ENCODE peak calls at places on chromosomes 1 and 21, in seven cellular contexts. R is fibroblast of pulmonary artery, K is fibroblast of mammary gland, W is kidney, N is stomach, X is fibroblast of lung, Q is HAP-1. B is an unnamed sample.

GRCh38 chr1:199460933-199461332 is 566.6 kb upstream of the NR5A2 start:
- DNase-seq in R (peak), K (no peak), W (no peak), N (no peak), X (peak), Q (no peak), B (no peak)

GRCh38 chr1:84847253-84848247 is 45.5 kb downstream of the LPAR3 start:
- DNase-seq in R (peak), K (peak), W (peak), N (peak), X (peak), Q (peak), B (no peak)

GRCh38 chr1:71351438-71351837 is 270.6 kb upstream of the ZRANB2 start:
- DNase-seq in R (peak), K (peak), W (no peak), N (no peak), X (peak), Q (no peak), B (no peak)

GRCh38 chr21:33232640-33233039 is 2.9 kb downstream of the IFNAR2 start:
- DNase-seq in R (peak), K (no peak), W (no peak), N (no peak), X (no peak), Q (no peak), B (no peak)

GRCh38 chr1:60342569-60342968 is 269.0 kb upstream of the C1orf87 start:
- DNase-seq in R (no peak), K (no peak), W (no peak), N (no peak), X (no peak), Q (no peak), B (no peak)

GRCh38 chr1:12757836-12758235 is 11.8 kb downstream of the CFAP107 start:
- DNase-seq in R (no peak), K (no peak), W (no peak), N (no peak), X (no peak), Q (no peak), B (no peak)

GRCh38 chr1:155124503-155125463 is 2.9 kb upstream of the EFNA1 start:
- DNase-seq in R (peak), K (no peak), W (peak), N (peak), X (peak), Q (no peak), B (no peak)

GRCh38 chr1:13751458-13751871 is 51.5 kb downstream of the PRDM2 start:
- DNase-seq in R (no peak), K (no peak), W (no peak), N (no peak), X (no peak), Q (no peak), B (no peak)

GRCh38 chr1:39238476-39238875 is 34.0 kb downstream of the MACF1 start:
- DNase-seq in R (peak), K (peak), W (no peak), N (no peak), X (peak), Q (no peak), B (no peak)

GRCh38 chr1:967466-968343 is 1.4 kb downstream of the PLEKHN1 start:
- DNase-seq in R (no peak), K (no peak), W (no peak), N (no peak), X (no peak), Q (no peak), B (no peak)

GRCh38 chr1:205354259-205354904 is 2.3 kb downstream of the KLHDC8A start:
- DNase-seq in R (peak), K (peak), W (no peak), N (peak), X (peak), Q (peak), B (no peak)

GRCh38 chr1:228988655-228989054 is 253.4 kb downstream of the RHOU start:
- DNase-seq in R (no peak), K (peak), W (no peak), N (no peak), X (peak), Q (no peak), B (no peak)

GRCh38 chr1:200934676-200935245 is 40.1 kb downstream of the INAVA start:
- DNase-seq in R (no peak), K (no peak), W (no peak), N (no peak), X (no peak), Q (no peak), B (no peak)

GRCh38 chr1:244102471-244102870 is 51.4 kb downstream of the ZBTB18 start:
- DNase-seq in R (no peak), K (no peak), W (no peak), N (no peak), X (no peak), Q (no peak), B (no peak)

GRCh38 chr1:6570066-6570465 is 9.7 kb upstream of the ZBTB48 start:
- DNase-seq in R (no peak), K (no peak), W (no peak), N (no peak), X (no peak), Q (no peak), B (no peak)

GRCh38 chr21:36508948-36509347 is 29.0 kb upstream of the CLDN14 start:
- DNase-seq in R (no peak), K (no peak), W (no peak), N (no peak), X (no peak), Q (no peak), B (no peak)

GRCh38 chr1:24437631-24438396 is 22.2 kb downstream of the NIPAL3 start:
- DNase-seq in R (peak), K (peak), W (no peak), N (no peak), X (no peak), Q (no peak), B (no peak)

GRCh38 chr1:119617751-119618691 is 30.0 kb downstream of the ZNF697 start:
- DNase-seq in R (peak), K (peak), W (no peak), N (peak), X (peak), Q (no peak), B (no peak)

GRCh38 chr1:1206376-1207253 is at the start of gene TNFRSF18:
- DNase-seq in R (no peak), K (no peak), W (peak), N (peak), X (peak), Q (no peak), B (no peak)

GRCh38 chr1:937521-937920 is 13.8 kb downstream of the SAMD11 start:
- DNase-seq in R (no peak), K (no peak), W (no peak), N (no peak), X (no peak), Q (no peak), B (no peak)

GRCh38 chr21:31974454-31974985 is 101.7 kb downstream of the HUNK start:
- DNase-seq in R (no peak), K (no peak), W (no peak), N (peak), X (no peak), Q (no peak), B (no peak)

GRCh38 chr1:16905112-16905855 is 9.5 kb downstream of the RNU1-2 start:
- DNase-seq in R (peak), K (peak), W (peak), N (no peak), X (peak), Q (peak), B (no peak)

GRCh38 chr1:52697795-52698674 is at the start of gene COA7:
- DNase-seq in R (peak), K (peak), W (peak), N (peak), X (peak), Q (peak), B (no peak)

GRCh38 chr21:29182674-29183073 is 52.2 kb downstream of the MAP3K7CL start:
- DNase-seq in R (no peak), K (no peak), W (no peak), N (no peak), X (no peak), Q (no peak), B (no peak)

GRCh38 chr21:29184047-29184446 is 53.6 kb downstream of the MAP3K7CL start:
- DNase-seq in R (no peak), K (no peak), W (no peak), N (no peak), X (no peak), Q (no peak), B (no peak)

GRCh38 chr21:29179503-29179902 is 49.1 kb downstream of the MAP3K7CL start:
- DNase-seq in R (no peak), K (no peak), W (no peak), N (no peak), X (no peak), Q (no peak), B (no peak)

GRCh38 chr21:29178936-29179335 is 48.5 kb downstream of the MAP3K7CL start:
- DNase-seq in R (no peak), K (no peak), W (no peak), N (no peak), X (no peak), Q (no peak), B (no peak)

DNA sequence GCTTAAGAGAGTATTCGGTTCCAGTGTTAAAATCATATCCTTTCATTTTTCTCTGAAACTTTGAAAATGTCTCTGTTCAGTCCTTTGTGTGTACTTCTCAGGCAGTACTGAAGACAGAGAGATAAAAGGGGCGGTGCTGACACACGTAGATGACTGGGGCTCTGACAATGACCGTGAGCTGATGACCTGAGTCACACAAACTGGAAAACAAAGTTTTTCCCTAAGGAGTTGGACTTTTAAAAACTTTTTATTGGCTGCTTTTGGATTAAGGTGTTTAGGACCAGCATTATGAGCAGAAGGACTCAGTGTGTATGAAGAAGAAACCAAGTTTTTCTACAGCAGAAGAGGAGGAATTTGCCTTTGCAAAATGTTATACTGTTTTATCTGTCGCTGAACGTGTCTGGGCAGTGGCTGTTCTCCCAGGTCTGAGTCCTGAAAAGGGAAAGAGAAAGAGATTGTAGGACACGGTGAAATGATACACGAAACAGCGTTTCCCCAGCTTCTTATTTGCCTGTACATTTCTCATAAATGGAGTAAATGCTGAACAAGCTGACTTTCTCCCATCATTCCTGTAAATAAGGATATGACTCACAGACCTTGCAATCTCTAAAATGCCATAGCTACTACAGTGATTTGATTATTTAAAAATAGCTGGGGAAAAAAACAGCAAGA is 51.5 kb downstream of the MAP3K7CL start:
- DNase-seq in R (peak), K (peak), W (no peak), N (no peak), X (peak), Q (no peak), B (no peak)
- H3K4me3 ChIP-seq in R (peak), K (peak), W (peak), N (peak), X (peak), Q (no peak), B (no peak)

DNA sequence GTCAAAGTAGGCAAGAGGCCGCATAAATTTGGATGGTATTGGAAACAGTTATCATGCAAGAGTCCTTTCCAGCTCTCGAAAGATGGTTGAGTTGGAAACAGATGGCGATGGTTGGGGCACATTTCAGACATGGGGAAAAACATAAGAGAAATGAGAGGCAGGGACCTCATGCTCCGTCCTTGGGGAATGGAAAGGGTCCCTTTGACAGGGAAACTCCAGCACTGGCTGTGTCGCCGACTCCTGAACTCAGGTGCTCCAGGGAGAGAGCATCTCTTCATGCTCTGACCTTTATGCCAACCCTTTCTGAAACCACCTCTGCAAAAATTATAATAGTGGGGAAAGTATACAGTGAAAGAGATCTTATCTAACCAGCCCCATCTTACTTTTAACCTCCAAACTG is 36.8 kb upstream of the COL6A2 start:
- DNase-seq in R (no peak), K (no peak), W (peak), N (no peak), X (no peak), Q (no peak), B (no peak)
- H3K4me3 ChIP-seq in R (no peak), K (no peak), W (no peak), N (no peak), X (no peak), Q (no peak), B (no peak)

GRCh38 chr1:94832446-94832845 is 12.3 kb downstream of the SLC44A3 start:
- DNase-seq in R (peak), K (peak), W (no peak), N (no peak), X (no peak), Q (no peak), B (no peak)

GRCh38 chr1:94831636-94832035 is 11.5 kb downstream of the SLC44A3 start:
- DNase-seq in R (no peak), K (no peak), W (no peak), N (no peak), X (no peak), Q (no peak), B (no peak)

GRCh38 chr1:94840811-94841210 is 20.7 kb downstream of the SLC44A3 start:
- DNase-seq in R (no peak), K (no peak), W (no peak), N (no peak), X (no peak), Q (no peak), B (no peak)

DNA sequence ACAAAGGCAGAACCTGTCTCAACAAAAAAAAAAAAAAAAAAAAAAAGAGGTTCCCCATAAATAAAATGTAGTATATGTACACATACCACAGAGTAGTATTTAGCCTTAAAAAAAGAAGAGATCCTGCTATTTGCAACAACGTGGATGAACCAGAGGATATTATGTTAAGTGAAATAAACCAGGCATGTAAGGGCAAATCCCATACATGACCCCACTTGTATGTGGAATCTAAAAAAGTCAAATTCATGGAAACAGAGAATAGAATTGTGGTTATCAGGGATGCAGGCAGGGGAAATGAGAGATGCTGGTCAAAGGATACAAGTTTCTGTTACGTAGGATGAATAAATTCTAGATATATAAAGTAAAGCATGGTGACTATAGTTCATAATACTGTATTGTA is 16.7 kb downstream of the SLC44A3 start:
- DNase-seq in R (no peak), K (no peak), W (no peak), N (no peak), X (no peak), Q (no peak), B (no peak)
- H3K4me3 ChIP-seq in R (no peak), K (no peak), W (no peak), N (no peak), X (no peak), Q (no peak), B (no peak)

GRCh38 chr1:92601044-92601443 is 114.3 kb upstream of the GFI1 start:
- DNase-seq in R (no peak), K (peak), W (no peak), N (no peak), X (no peak), Q (no peak), B (no peak)
- H3K4me3 ChIP-seq in R (no peak), K (no peak), W (no peak), N (no peak), X (no peak), Q (no peak), B (no peak)